ENCODE peak calls at places on chromosomes 4 and X, in nine cellular contexts. U is colonic mucosa, X is breast epithelium, I is aorta, H is left ventricle myocardium inferior, B is RWPE2, Q is MM.1S, R is GM23338, O is pancreas. E is an unnamed sample.

GRCh38 chr4:150827226-150827625 is 187.9 kb downstream of the LRBA start:
- DNase-seq in U (no peak), X (no peak), I (no peak), H (no peak), B (no peak), Q (no peak), R (no peak), O (no peak), E (no peak)

GRCh38 chrX:41653125-41653524 is 35.6 kb upstream of the GPR34 start:
- DNase-seq in U (no peak), X (no peak), I (no peak), H (no peak), B (no peak), Q (no peak), R (no peak), O (no peak), E (no peak)

GRCh38 chr4:67545996-67546356 is 673 bp upstream of the CENPC start:
- DNase-seq in U (no peak), X (no peak), I (no peak), H (no peak), B (no peak), Q (no peak), R (peak), O (no peak), E (no peak)

GRCh38 chr4:176125063-176125462 is 59.4 kb downstream of the WDR17 start:
- DNase-seq in U (no peak), X (no peak), I (no peak), H (no peak), B (no peak), Q (no peak), R (no peak), O (no peak), E (no peak)

GRCh38 chr4:70925899-70926635 is 23.9 kb downstream of the MOB1B start:
- DNase-seq in U (no peak), X (no peak), I (no peak), H (no peak), B (no peak), Q (no peak), R (no peak), O (no peak), E (no peak)

GRCh38 chr4:93764647-93765246 is 63.8 kb upstream of the ATOH1 start:
- DNase-seq in U (peak), X (no peak), I (no peak), H (no peak), B (no peak), Q (peak), R (peak), O (no peak), E (no peak)

GRCh38 chrX:25721564-25721963 is 416.6 kb upstream of the MAGEB18 start:
- DNase-seq in U (no peak), X (no peak), I (no peak), H (no peak), B (no peak), Q (peak), R (peak), O (no peak), E (no peak)

GRCh38 chrX:104307341-104307740 is 52.6 kb upstream of the ESX1 start:
- DNase-seq in U (no peak), X (no peak), I (no peak), H (no peak), B (no peak), Q (no peak), R (no peak), O (no peak), E (no peak)

GRCh38 chr4:73345399-73345975 is 58.6 kb upstream of the ALB start:
- DNase-seq in U (no peak), X (no peak), I (no peak), H (no peak), B (no peak), Q (no peak), R (no peak), O (no peak), E (no peak)

GRCh38 chr4:143700420-143701352 is at the start of gene FREM3:
- DNase-seq in U (no peak), X (no peak), I (peak), H (no peak), B (no peak), Q (no peak), R (peak), O (peak), E (no peak)

GRCh38 chrX:47831788-47832187 is 4.9 kb upstream of the ZNF81 start:
- DNase-seq in U (peak), X (no peak), I (no peak), H (peak), B (no peak), Q (peak), R (peak), O (no peak), E (peak)

GRCh38 chr4:77564231-77564630 is 41.4 kb upstream of the CXCL13 start:
- DNase-seq in U (peak), X (no peak), I (no peak), H (no peak), B (no peak), Q (no peak), R (no peak), O (no peak), E (peak)

GRCh38 chrX:7191681-7192110 is 43.7 kb upstream of the PUDP start:
- DNase-seq in U (no peak), X (no peak), I (no peak), H (no peak), B (no peak), Q (no peak), R (peak), O (no peak), E (no peak)

DNA sequence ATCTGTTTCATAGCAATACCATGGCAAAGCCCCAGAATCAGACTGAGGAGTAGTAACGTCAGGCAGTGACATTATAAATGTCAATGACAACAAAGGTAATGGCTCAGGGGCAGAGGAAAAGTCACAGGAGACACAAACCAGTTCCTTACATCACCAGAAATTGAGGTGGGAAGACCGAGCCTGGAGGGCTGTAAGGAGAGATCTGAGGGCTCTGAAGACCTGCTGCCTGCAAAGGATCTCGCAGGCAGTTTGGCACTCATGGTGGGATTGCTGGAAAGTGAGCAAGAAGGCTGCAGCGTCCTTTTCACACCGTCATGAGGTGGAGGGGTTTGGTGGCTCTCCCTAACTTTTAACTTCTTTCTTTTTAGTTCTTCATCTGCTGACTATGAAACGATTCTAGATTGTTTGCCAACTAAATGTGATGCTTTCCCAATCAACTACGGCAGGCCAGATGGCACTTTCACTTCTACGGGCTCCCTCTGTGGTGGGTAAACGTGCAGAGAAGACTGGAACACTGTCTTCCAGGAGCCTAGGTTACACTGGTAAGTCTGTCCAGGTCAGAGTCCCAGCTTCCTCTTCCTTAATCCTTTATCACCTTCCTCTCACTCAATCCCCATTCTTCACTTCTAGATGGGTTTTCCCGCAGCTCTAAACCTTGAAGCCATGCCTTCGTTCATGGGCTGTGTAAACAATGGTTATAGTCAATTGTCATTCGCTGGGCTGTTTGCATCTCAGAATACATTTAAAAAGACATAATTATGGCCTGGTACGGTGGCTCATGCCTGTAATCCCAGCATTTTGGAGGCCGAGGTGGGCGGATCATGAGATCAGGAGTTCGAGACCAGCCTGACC is 58.2 kb downstream of the TBC1D9 start:
- DNase-seq in U (no peak), X (no peak), I (no peak), H (no peak), B (no peak), Q (peak), R (peak), O (no peak), E (no peak)
- H3K27ac ChIP-seq in U (no peak), X (peak), I (no peak), H (no peak), B (no peak), Q (peak), R (no peak), O (no peak), E (no peak)

GRCh38 chr4:5755161-5755560 is 44.2 kb downstream of the EVC start:
- DNase-seq in U (peak), X (no peak), I (no peak), H (no peak), B (no peak), Q (no peak), R (no peak), O (no peak), E (no peak)

GRCh38 chr4:5754529-5754881 is 43.5 kb downstream of the EVC start:
- DNase-seq in U (no peak), X (no peak), I (no peak), H (no peak), B (no peak), Q (no peak), R (no peak), O (no peak), E (no peak)

GRCh38 chr4:5752803-5753184 is 41.8 kb downstream of the EVC start:
- DNase-seq in U (no peak), X (no peak), I (no peak), H (no peak), B (no peak), Q (no peak), R (no peak), O (peak), E (no peak)

GRCh38 chr4:5753366-5753765 is 42.4 kb downstream of the EVC start:
- DNase-seq in U (no peak), X (no peak), I (no peak), H (no peak), B (no peak), Q (no peak), R (no peak), O (no peak), E (no peak)

GRCh38 chr4:5753766-5754528 is 42.9 kb downstream of the EVC start:
- DNase-seq in U (peak), X (no peak), I (no peak), H (no peak), B (no peak), Q (no peak), R (no peak), O (no peak), E (no peak)
- H3K4me3 ChIP-seq in U (no peak), X (no peak), I (no peak), H (no peak), B (no peak), Q (no peak), R (no peak), O (no peak), E (no peak)

GRCh38 chr4:87620491-87620890 is 12.2 kb downstream of the DSPP start:
- DNase-seq in U (no peak), X (no peak), I (no peak), H (no peak), B (no peak), Q (no peak), R (no peak), O (no peak), E (no peak)
- H3K27ac ChIP-seq in U (no peak), X (no peak), I (peak), H (peak), B (no peak), Q (no peak), R (no peak), O (no peak), E (peak)

GRCh38 chr4:76489799-76490176 is 54.8 kb downstream of the SHROOM3 start:
- DNase-seq in U (no peak), X (no peak), I (no peak), H (no peak), B (no peak), Q (no peak), R (no peak), O (no peak), E (no peak)
- H3K4me3 ChIP-seq in U (no peak), X (no peak), I (no peak), H (no peak), B (no peak), Q (no peak), R (no peak), O (no peak), E (no peak)

DNA sequence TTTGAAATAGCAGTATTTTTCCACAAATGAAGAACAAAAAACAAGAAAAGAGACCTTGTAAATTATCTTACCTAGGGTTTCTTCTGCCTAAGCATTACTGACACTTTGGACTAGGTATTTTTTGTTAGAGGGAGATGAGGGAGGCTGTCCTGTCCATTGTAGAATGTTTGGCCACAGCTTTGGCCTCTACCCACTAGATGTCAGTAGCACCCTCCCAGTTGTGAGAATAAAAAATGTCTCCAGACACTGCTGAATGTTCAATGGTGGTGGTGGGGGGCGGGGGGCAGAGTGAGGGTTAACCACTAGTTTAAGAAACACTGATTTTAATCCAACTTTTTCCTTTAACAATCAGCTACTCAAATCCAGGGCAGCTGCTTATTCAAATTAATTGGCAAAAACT is 25.8 kb downstream of the OTUD4 start:
- DNase-seq in U (no peak), X (no peak), I (no peak), H (no peak), B (no peak), Q (peak), R (peak), O (no peak), E (no peak)
- H3K27ac ChIP-seq in U (no peak), X (no peak), I (no peak), H (peak), B (no peak), Q (peak), R (no peak), O (peak), E (no peak)

GRCh38 chrX:108735087-108735679 is 1.2 kb downstream of the IRS4 start:
- DNase-seq in U (no peak), X (no peak), I (no peak), H (no peak), B (no peak), Q (no peak), R (peak), O (peak), E (no peak)
- H3K4me3 ChIP-seq in U (no peak), X (peak), I (peak), H (peak), B (no peak), Q (no peak), R (peak), O (no peak), E (no peak)

GRCh38 chr4:1714303-1715001 is 2.3 kb upstream of the SLBP start:
- DNase-seq in U (no peak), X (no peak), I (peak), H (no peak), B (no peak), Q (peak), R (peak), O (no peak), E (no peak)
- H3K27ac ChIP-seq in U (no peak), X (no peak), I (no peak), H (peak), B (peak), Q (no peak), R (no peak), O (no peak), E (no peak)

GRCh38 chr4:16082424-16083216 is 1.2 kb downstream of the PROM1 start:
- DNase-seq in U (peak), X (peak), I (peak), H (no peak), B (no peak), Q (no peak), R (peak), O (peak), E (no peak)

GRCh38 chr4:16083217-16084191 is at the start of gene PROM1:
- DNase-seq in U (peak), X (no peak), I (peak), H (peak), B (no peak), Q (no peak), R (peak), O (peak), E (no peak)

GRCh38 chr4:16078195-16078756 is 5.5 kb downstream of the PROM1 start:
- DNase-seq in U (no peak), X (no peak), I (no peak), H (no peak), B (no peak), Q (no peak), R (no peak), O (no peak), E (no peak)

GRCh38 chr4:16079046-16079445 is 4.8 kb downstream of the PROM1 start:
- DNase-seq in U (no peak), X (no peak), I (no peak), H (no peak), B (no peak), Q (peak), R (no peak), O (no peak), E (no peak)

DNA sequence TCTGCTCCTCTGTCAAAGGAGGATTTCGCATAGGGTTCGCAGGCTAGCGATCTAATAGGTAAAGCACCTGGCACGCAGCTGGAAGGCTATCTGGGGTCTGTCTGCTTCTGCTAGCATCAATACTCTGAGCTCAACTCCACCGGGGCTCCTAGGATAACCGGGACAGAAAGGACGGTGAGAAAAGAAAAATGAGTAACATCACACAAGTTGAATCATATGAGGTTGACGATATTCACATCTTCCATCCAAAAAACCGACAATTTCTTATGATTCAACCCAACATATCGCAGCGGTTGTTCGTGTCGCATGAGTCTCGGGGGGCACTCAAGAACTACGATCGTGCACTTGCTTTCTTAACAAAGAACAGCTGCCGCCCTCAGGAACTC is 1.8 kb downstream of the PROM1 start:
- DNase-seq in U (no peak), X (no peak), I (no peak), H (no peak), B (no peak), Q (no peak), R (peak), O (no peak), E (no peak)
- H3K4me3 ChIP-seq in U (peak), X (peak), I (peak), H (peak), B (no peak), Q (no peak), R (peak), O (peak), E (peak)

DNA sequence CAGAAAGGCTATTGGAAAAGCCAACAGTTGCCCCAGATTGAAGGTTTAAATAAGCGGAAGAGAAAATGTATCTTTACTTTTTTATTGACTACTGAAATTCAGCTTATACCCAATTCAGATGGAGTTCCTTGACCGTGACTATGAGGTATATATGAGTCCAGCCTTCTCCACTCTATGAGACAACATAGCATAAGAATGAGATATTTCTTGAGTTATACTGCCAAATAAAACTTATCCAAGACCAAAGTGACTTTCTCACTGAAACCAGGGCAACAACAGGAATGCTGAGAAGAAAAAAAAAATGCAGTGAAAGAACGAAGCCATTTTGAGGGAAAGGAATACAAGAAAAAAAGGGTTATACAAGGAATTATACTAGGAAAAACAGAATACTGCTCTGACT is 16.3 kb upstream of the PDK3 start:
- DNase-seq in U (no peak), X (no peak), I (no peak), H (no peak), B (no peak), Q (no peak), R (no peak), O (no peak), E (no peak)
- H3K27ac ChIP-seq in U (no peak), X (no peak), I (peak), H (no peak), B (no peak), Q (no peak), R (no peak), O (no peak), E (no peak)

GRCh38 chr4:6926081-6926480 is 16.5 kb downstream of the TBC1D14 start:
- DNase-seq in U (no peak), X (no peak), I (no peak), H (no peak), B (no peak), Q (no peak), R (no peak), O (no peak), E (no peak)

GRCh38 chr4:6925357-6925836 is 15.8 kb downstream of the TBC1D14 start:
- DNase-seq in U (no peak), X (no peak), I (no peak), H (no peak), B (no peak), Q (no peak), R (no peak), O (no peak), E (no peak)

GRCh38 chr4:6923507-6923906 is 13.9 kb downstream of the TBC1D14 start:
- DNase-seq in U (no peak), X (no peak), I (no peak), H (no peak), B (no peak), Q (no peak), R (no peak), O (no peak), E (no peak)

GRCh38 chr4:6926681-6927478 is 17.3 kb downstream of the TBC1D14 start:
- DNase-seq in U (peak), X (no peak), I (no peak), H (peak), B (no peak), Q (no peak), R (no peak), O (no peak), E (no peak)

GRCh38 chr4:6924361-6924779 is 14.7 kb downstream of the TBC1D14 start:
- DNase-seq in U (no peak), X (no peak), I (no peak), H (peak), B (no peak), Q (no peak), R (no peak), O (no peak), E (no peak)
- H3K4me3 ChIP-seq in U (no peak), X (no peak), I (no peak), H (no peak), B (no peak), Q (no peak), R (no peak), O (no peak), E (no peak)